ENCODE peak calls at places on chromosomes 3 and 15, in nine cellular contexts. J, E, C, D, P, M, A, X and Q are unnamed samples.

GRCh38 chr3:151008699-151009098 is 36.2 kb upstream of the CLRN1 start:
- DNase-seq in J (no peak), E (no peak), C (peak), D (peak), P (peak), M (peak), A (no peak), X (peak), Q (no peak)

GRCh38 chr3:100802126-100802525 is 92.8 kb downstream of the TFG start:
- DNase-seq in J (no peak), E (no peak), C (no peak), D (no peak), P (no peak), M (no peak), A (no peak), X (no peak), Q (no peak)

GRCh38 chr3:43061101-43061895 is 44.6 kb downstream of the POMGNT2 start:
- DNase-seq in J (no peak), E (no peak), C (no peak), D (no peak), P (no peak), M (no peak), A (no peak), X (no peak), Q (no peak)

GRCh38 chr15:37007301-37007700 is 93.0 kb downstream of the MEIS2 start:
- DNase-seq in J (no peak), E (no peak), C (peak), D (no peak), P (no peak), M (no peak), A (no peak), X (no peak), Q (no peak)

GRCh38 chr15:56869573-56869972 is 48.9 kb upstream of the TCF12 start:
- DNase-seq in J (no peak), E (peak), C (peak), D (peak), P (no peak), M (peak), A (peak), X (peak), Q (no peak)

GRCh38 chr3:161851941-161852566 is 355.4 kb downstream of the OTOL1 start:
- DNase-seq in J (no peak), E (peak), C (peak), D (peak), P (no peak), M (peak), A (peak), X (peak), Q (no peak)

GRCh38 chr3:186166036-186166435 is 57.1 kb upstream of the ETV5 start:
- DNase-seq in J (no peak), E (no peak), C (no peak), D (no peak), P (no peak), M (no peak), A (no peak), X (no peak), Q (no peak)

GRCh38 chr15:24917431-24917830 is 37.4 kb upstream of the SNRPN start:
- DNase-seq in J (no peak), E (no peak), C (no peak), D (no peak), P (no peak), M (no peak), A (no peak), X (no peak), Q (no peak)

GRCh38 chr15:89391685-89392257 is 57.1 kb upstream of the POLG start:
- DNase-seq in J (no peak), E (no peak), C (no peak), D (no peak), P (no peak), M (no peak), A (no peak), X (no peak), Q (no peak)

GRCh38 chr3:133897547-133897946 is 1.9 kb upstream of the RAB6B start:
- DNase-seq in J (no peak), E (no peak), C (no peak), D (no peak), P (no peak), M (no peak), A (no peak), X (no peak), Q (no peak)